ENCODE peak calls at places on chromosomes 16 and 17, in six cellular contexts. O, E, H, U, Y and M are unnamed samples.

GRCh38 chr17:40095944-40096791 is 4.2 kb downstream of the NR1D1 start:
- DNase-seq in Y (no peak), O (no peak), H (no peak), U (peak; percentile 98), E (peak; percentile 66), M (no peak)

GRCh38 chr17:19708431-19709175 is 7.8 kb downstream of the SLC47A2 start:
- DNase-seq in H (no peak), U (no peak), Y (no peak), E (no peak), O (no peak), M (no peak)

GRCh38 chr16:80947708-80948615 is 58.7 kb downstream of the CMC2 start:
- DNase-seq in E (no peak), Y (no peak), U (no peak), H (no peak), O (no peak), M (no peak)

GRCh38 chr16:75296606-75297005 is 45.2 kb upstream of the BCAR1 start:
- DNase-seq in H (no peak), U (no peak), Y (no peak), O (no peak), E (peak; percentile 83), M (no peak)

GRCh38 chr16:1416521-1416941 is 2.0 kb upstream of the UNKL start:
- DNase-seq in H (no peak), U (no peak), Y (no peak), O (no peak), E (no peak), M (no peak)

GRCh38 chr17:13590441-13590840 is 11.3 kb downstream of the HS3ST3A1 start:
- DNase-seq in Y (no peak), H (no peak), U (no peak), E (no peak), O (no peak), M (no peak)

GRCh38 chr17:79814624-79814965 is 17.7 kb upstream of the CBX8 start:
- DNase-seq in O (no peak), U (no peak), Y (no peak), E (no peak), H (no peak), M (no peak)

GRCh38 chr17:29568331-29569244 is at the start of gene TP53I13:
- DNase-seq in Y (no peak), U (peak; percentile 90), O (peak; percentile 82), H (peak; percentile 93), E (peak; percentile 88), M (peak; percentile 49)

GRCh38 chr17:10730956-10731879 is 1.4 kb upstream of the TMEM220 start:
- DNase-seq in U (no peak), O (no peak), H (peak; percentile 66), E (no peak), Y (no peak), M (no peak)

GRCh38 chr17:2860883-2861282 is 64.6 kb downstream of the RAP1GAP2 start:
- DNase-seq in H (no peak), O (no peak), E (no peak), Y (no peak), U (no peak), M (no peak)

GRCh38 chr16:10514369-10515055 is 65.9 kb downstream of the EMP2 start:
- DNase-seq in H (peak; percentile 73), O (peak; percentile 40), U (peak; percentile 75), Y (peak; percentile 51), E (no peak), M (peak; percentile 39)

GRCh38 chr16:27947696-27948095 is 115.8 kb downstream of the GSG1L start:
- DNase-seq in H (no peak), Y (no peak), U (no peak), E (no peak), O (no peak), M (no peak)

GRCh38 chr17:3870871-3871306 is 22.0 kb downstream of the CAMKK1 start:
- DNase-seq in Y (no peak), U (peak; percentile 43), H (no peak), O (no peak), E (no peak), M (no peak)

GRCh38 chr16:16143038-16143763 is 80.1 kb downstream of the ABCC6 start:
- DNase-seq in U (no peak), O (peak; percentile 69), H (no peak), E (no peak), Y (no peak), M (no peak)

GRCh38 chr16:12617401-12617819 is 186.3 kb downstream of the CPPED1 start:
- DNase-seq in H (no peak), E (no peak), Y (no peak), O (no peak), U (no peak), M (no peak)

GRCh38 chr17:36136031-36136430 is 32.4 kb downstream of the CCL4 start:
- DNase-seq in H (no peak), O (no peak), U (no peak), E (no peak), Y (no peak), M (no peak)

GRCh38 chr17:37121616-37122015 is 172.9 kb downstream of the AATF start:
- DNase-seq in Y (no peak), E (no peak), O (no peak), H (no peak), U (no peak), M (no peak)

GRCh38 chr16:3101018-3101840 is 2.1 kb upstream of the ZSCAN10 start:
- DNase-seq in Y (no peak), O (peak; percentile 59), E (no peak), U (peak; percentile 46), H (peak; percentile 46), M (no peak)

GRCh38 chr17:61452301-61453290 is at the start of gene TBX4:
- DNase-seq in U (no peak), O (no peak), H (no peak), Y (no peak), E (no peak), M (no peak)

DNA sequence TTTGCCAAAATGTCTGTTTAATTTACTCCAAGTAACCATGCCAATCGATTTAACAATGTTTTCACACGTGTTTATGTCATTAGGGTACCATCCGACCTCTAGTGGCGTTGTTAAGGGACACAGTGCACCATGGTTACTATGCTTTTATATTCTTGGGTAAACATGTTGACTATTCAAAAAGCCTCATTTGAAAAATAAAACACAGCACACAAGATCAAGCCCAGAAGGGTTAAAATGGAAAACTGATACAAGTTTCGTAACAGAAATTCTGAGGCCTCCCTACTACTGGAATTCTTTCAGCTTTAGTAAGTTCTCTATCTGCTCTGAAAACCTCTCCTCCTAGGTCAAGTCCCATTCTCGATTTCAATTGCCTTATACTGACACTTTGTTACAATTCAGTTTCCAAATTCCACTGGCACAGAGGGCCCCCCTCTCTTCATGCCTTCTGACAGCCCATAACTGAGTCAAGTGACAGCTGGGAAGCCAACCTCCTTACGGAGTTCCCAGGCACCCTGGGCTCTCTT is 2.1 kb downstream of the CFAP20 start:
- DNase-seq in E (no peak), H (peak; percentile 54), U (peak; percentile 33), Y (peak; percentile 14), O (no peak), M (peak; percentile 36)
- TF ChIP-seq CTCF in E (peak; percentile 40), H (peak; percentile 32), U (peak; percentile 40), Y (peak; percentile 33), O (peak; percentile 31), M (peak; percentile 28)

GRCh38 chr16:64478258-64478906 is 643.5 kb downstream of the CDH11 start:
- DNase-seq in O (no peak), U (no peak), H (no peak), E (no peak), Y (peak; percentile 67), M (no peak)

GRCh38 chr16:64475627-64476351 is 646.1 kb downstream of the CDH11 start:
- DNase-seq in U (no peak), O (no peak), E (peak; percentile 29), H (no peak), Y (peak; percentile 90), M (no peak)

DNA sequence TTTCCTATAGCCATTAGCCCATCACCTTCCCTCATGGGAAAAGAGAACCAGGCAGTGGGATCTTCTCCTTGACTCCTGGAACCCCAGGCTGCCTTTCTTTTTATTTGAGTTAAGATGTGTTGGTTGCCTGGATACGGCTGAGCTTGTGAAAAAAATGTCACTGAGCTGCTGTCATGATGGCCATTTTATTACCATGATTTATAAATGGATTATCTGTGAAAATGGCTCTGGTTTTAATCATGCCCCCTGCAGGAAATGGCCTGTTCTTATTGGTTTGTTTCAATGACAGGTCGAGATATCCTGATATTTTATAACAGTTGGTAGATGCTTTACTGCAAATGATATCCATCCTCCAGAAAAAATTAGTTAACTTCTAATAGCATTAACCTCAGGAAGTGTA is 640.4 kb downstream of the CDH11 start:
- DNase-seq in H (no peak), U (no peak), E (no peak), Y (no peak), O (no peak), M (no peak)
- TF ChIP-seq CTCF in H (no peak), U (no peak), E (no peak), Y (no peak), O (no peak), M (no peak)

GRCh38 chr16:50245417-50246298 is 20.7 kb upstream of the ADCY7 start:
- DNase-seq in U (peak; percentile 56), Y (no peak), H (no peak), O (peak; percentile 81), E (peak; percentile 61), M (no peak)
- TF ChIP-seq CTCF in U (no peak), Y (no peak), H (peak; percentile 23), O (peak; percentile 73), E (peak; percentile 35), M (no peak)

GRCh38 chr16:85415196-85415988 is 197.7 kb upstream of the GSE1 start:
- DNase-seq in U (no peak), E (peak; percentile 59), H (peak; percentile 41), O (no peak), Y (no peak), M (no peak)

GRCh38 chr16:85416267-85417109 is 196.6 kb upstream of the GSE1 start:
- DNase-seq in O (peak; percentile 76), H (peak; percentile 81), E (no peak), Y (no peak), U (peak; percentile 24), M (no peak)

GRCh38 chr16:85417156-85417860 is 195.8 kb upstream of the GSE1 start:
- DNase-seq in O (no peak), E (peak; percentile 18), U (peak; percentile 54), Y (no peak), H (peak; percentile 41), M (no peak)

GRCh38 chr16:85412911-85413520 is 200.1 kb upstream of the GSE1 start:
- DNase-seq in O (no peak), H (peak; percentile 34), E (peak; percentile 7), U (no peak), Y (no peak), M (no peak)

DNA sequence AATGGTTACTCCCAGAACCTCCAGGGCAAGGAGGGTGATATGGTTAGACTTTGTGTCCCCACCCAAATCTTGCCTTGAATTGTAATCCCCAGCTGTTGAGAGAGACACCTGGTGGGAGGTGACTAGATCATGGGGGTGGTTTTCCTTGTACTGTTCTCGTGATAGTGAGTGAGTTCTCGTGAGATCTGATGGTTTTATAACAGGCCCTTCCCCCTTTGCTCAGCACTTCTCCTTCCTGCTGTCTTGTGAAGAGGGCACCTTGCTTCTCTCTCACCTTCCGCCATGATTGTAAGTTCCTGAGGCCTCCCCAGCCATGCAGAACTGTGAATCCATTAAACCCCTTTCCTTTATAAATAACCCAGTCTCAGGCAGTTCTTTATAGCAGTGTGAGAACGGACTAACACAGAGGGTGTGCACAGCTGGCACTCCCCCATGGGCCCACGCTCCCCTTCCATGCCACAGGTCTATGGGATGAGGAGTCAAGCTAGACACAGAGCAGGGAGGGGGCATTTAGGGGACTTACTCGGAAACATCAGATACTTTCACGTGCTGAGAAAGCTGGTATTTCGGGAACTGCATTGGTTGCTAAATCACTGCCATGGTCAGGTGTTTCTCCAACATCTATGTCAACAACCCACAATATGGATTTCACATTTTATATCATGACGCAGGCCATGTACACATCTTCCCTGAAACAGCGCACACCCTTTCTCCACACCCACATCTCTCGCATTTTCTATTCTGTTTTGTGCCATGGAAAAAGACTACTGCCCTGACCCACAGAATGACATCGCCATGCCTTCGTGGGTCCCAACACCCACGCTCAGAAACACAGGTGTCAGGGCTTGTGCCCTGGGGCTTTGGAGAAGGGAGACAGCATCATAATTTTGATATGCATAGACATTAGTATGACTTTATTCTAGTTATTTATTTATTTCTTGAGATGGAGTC is 199.1 kb upstream of the GSE1 start:
- DNase-seq in O (no peak), E (no peak), Y (no peak), U (no peak), H (peak; percentile 13), M (no peak)
- TF ChIP-seq CTCF in O (no peak), E (no peak), Y (no peak), U (no peak), H (no peak), M (no peak)